ENCODE peak calls at places on chromosomes 6 and 20, in eight cellular contexts. One of them, this sample, is unnamed.

GRCh38 chr6:156798091-156798735 is 21.0 kb downstream of the ARID1B start:
- DNase-seq in CD14-positive monocyte: no peak
- DNase-seq in nephron progenitor cell: no peak
- DNase-seq in MM.1S: no peak
- DNase-seq in fibroblast of pulmonary artery: no peak
- DNase-seq in left lung: no peak
- DNase-seq in upper lobe of left lung: no peak
- DNase-seq in IMR-90: no peak
- DNase-seq in this sample: no peak

GRCh38 chr6:134357110-134357509 is 39.2 kb upstream of the SGK1 start:
- DNase-seq in CD14-positive monocyte: no peak
- DNase-seq in nephron progenitor cell: no peak
- DNase-seq in MM.1S: no peak
- DNase-seq in fibroblast of pulmonary artery: no peak
- DNase-seq in left lung: no peak
- DNase-seq in upper lobe of left lung: peak; percentile 29
- DNase-seq in IMR-90: no peak
- DNase-seq in this sample: no peak

GRCh38 chr6:113662049-113662655 is 195.0 kb upstream of the MARCKS start:
- DNase-seq in CD14-positive monocyte: peak; percentile 52
- DNase-seq in nephron progenitor cell: no peak
- DNase-seq in MM.1S: no peak
- DNase-seq in fibroblast of pulmonary artery: no peak
- DNase-seq in left lung: no peak
- DNase-seq in upper lobe of left lung: no peak
- DNase-seq in IMR-90: no peak
- DNase-seq in this sample: no peak

GRCh38 chr20:23928353-23928752 is 48.8 kb upstream of the CST5 start:
- DNase-seq in CD14-positive monocyte: no peak
- DNase-seq in nephron progenitor cell: no peak
- DNase-seq in MM.1S: no peak
- DNase-seq in fibroblast of pulmonary artery: no peak
- DNase-seq in left lung: no peak
- DNase-seq in upper lobe of left lung: no peak
- DNase-seq in IMR-90: no peak
- DNase-seq in this sample: no peak

GRCh38 chr20:35006009-35006408 is 50.3 kb downstream of the MYH7B start:
- DNase-seq in CD14-positive monocyte: no peak
- DNase-seq in nephron progenitor cell: no peak
- DNase-seq in MM.1S: no peak
- DNase-seq in fibroblast of pulmonary artery: no peak
- DNase-seq in left lung: peak; percentile 47
- DNase-seq in upper lobe of left lung: no peak
- DNase-seq in IMR-90: no peak
- DNase-seq in this sample: no peak

GRCh38 chr6:38415231-38416005 is 224.3 kb downstream of the BTBD9 start:
- DNase-seq in CD14-positive monocyte: no peak
- DNase-seq in nephron progenitor cell: no peak
- DNase-seq in MM.1S: no peak
- DNase-seq in fibroblast of pulmonary artery: no peak
- DNase-seq in left lung: no peak
- DNase-seq in upper lobe of left lung: no peak
- DNase-seq in IMR-90: peak; percentile 12
- DNase-seq in this sample: no peak

GRCh38 chr6:106167105-106167814 is 81.1 kb downstream of the PRDM1 start:
- DNase-seq in CD14-positive monocyte: no peak
- DNase-seq in nephron progenitor cell: no peak
- DNase-seq in MM.1S: peak; percentile 95
- DNase-seq in fibroblast of pulmonary artery: no peak
- DNase-seq in left lung: no peak
- DNase-seq in upper lobe of left lung: no peak
- DNase-seq in IMR-90: no peak
- DNase-seq in this sample: no peak

GRCh38 chr20:24863356-24863755 is 85.7 kb upstream of the CST7 start:
- DNase-seq in CD14-positive monocyte: no peak
- DNase-seq in nephron progenitor cell: no peak
- DNase-seq in MM.1S: no peak
- DNase-seq in fibroblast of pulmonary artery: peak; percentile 23
- DNase-seq in left lung: no peak
- DNase-seq in upper lobe of left lung: no peak
- DNase-seq in IMR-90: peak; percentile 55
- DNase-seq in this sample: no peak

GRCh38 chr6:93894521-93894920 is 475.2 kb upstream of the EPHA7 start:
- DNase-seq in CD14-positive monocyte: no peak
- DNase-seq in nephron progenitor cell: no peak
- DNase-seq in MM.1S: peak; percentile 8
- DNase-seq in fibroblast of pulmonary artery: no peak
- DNase-seq in left lung: no peak
- DNase-seq in upper lobe of left lung: no peak
- DNase-seq in IMR-90: no peak
- DNase-seq in this sample: no peak

GRCh38 chr6:37319156-37319555 is 34.6 kb upstream of the RNF8 start:
- DNase-seq in CD14-positive monocyte: no peak
- DNase-seq in nephron progenitor cell: no peak
- DNase-seq in MM.1S: no peak
- DNase-seq in fibroblast of pulmonary artery: no peak
- DNase-seq in left lung: no peak
- DNase-seq in upper lobe of left lung: no peak
- DNase-seq in IMR-90: no peak
- DNase-seq in this sample: no peak

GRCh38 chr6:154511735-154512097 is 1.2 kb upstream of the CNKSR3 start:
- DNase-seq in CD14-positive monocyte: no peak
- DNase-seq in nephron progenitor cell: no peak
- DNase-seq in MM.1S: no peak
- DNase-seq in fibroblast of pulmonary artery: no peak
- DNase-seq in left lung: no peak
- DNase-seq in upper lobe of left lung: no peak
- DNase-seq in IMR-90: no peak
- DNase-seq in this sample: no peak

GRCh38 chr6:30555428-30556005 is 772 bp downstream of the GNL1 start:
- DNase-seq in CD14-positive monocyte: no peak
- DNase-seq in nephron progenitor cell: peak; percentile 64
- DNase-seq in MM.1S: no peak
- DNase-seq in fibroblast of pulmonary artery: peak; percentile 36
- DNase-seq in left lung: peak; percentile 81
- DNase-seq in upper lobe of left lung: peak; percentile 40
- DNase-seq in IMR-90: peak; percentile 23
- DNase-seq in this sample: no peak

GRCh38 chr6:45560421-45560820 is 182.7 kb upstream of the SUPT3H start:
- DNase-seq in CD14-positive monocyte: no peak
- DNase-seq in nephron progenitor cell: no peak
- DNase-seq in MM.1S: no peak
- DNase-seq in fibroblast of pulmonary artery: no peak
- DNase-seq in left lung: no peak
- DNase-seq in upper lobe of left lung: no peak
- DNase-seq in IMR-90: no peak
- DNase-seq in this sample: no peak

GRCh38 chr6:157221817-157222175 is 101.5 kb downstream of the TMEM242 start:
- DNase-seq in CD14-positive monocyte: no peak
- DNase-seq in nephron progenitor cell: no peak
- DNase-seq in MM.1S: no peak
- DNase-seq in fibroblast of pulmonary artery: no peak
- DNase-seq in left lung: no peak
- DNase-seq in upper lobe of left lung: no peak
- DNase-seq in IMR-90: no peak
- DNase-seq in this sample: no peak

GRCh38 chr6:33080127-33081089 is 4.6 kb downstream of the HLA-DPB1 start:
- DNase-seq in CD14-positive monocyte: no peak
- DNase-seq in nephron progenitor cell: peak; percentile 58
- DNase-seq in MM.1S: no peak
- DNase-seq in fibroblast of pulmonary artery: peak; percentile 27
- DNase-seq in left lung: peak; percentile 82
- DNase-seq in upper lobe of left lung: peak; percentile 88
- DNase-seq in IMR-90: peak; percentile 48
- DNase-seq in this sample: no peak

GRCh38 chr20:50911030-50911429 is 20.2 kb downstream of the ADNP start:
- DNase-seq in CD14-positive monocyte: no peak
- DNase-seq in nephron progenitor cell: no peak
- DNase-seq in MM.1S: no peak
- DNase-seq in fibroblast of pulmonary artery: no peak
- DNase-seq in left lung: no peak
- DNase-seq in upper lobe of left lung: no peak
- DNase-seq in IMR-90: peak; percentile 85
- DNase-seq in this sample: no peak

GRCh38 chr6:46655803-46656202 is 3.0 kb downstream of the SLC25A27 start:
- DNase-seq in CD14-positive monocyte: no peak
- DNase-seq in nephron progenitor cell: peak; percentile 37
- DNase-seq in MM.1S: no peak
- DNase-seq in fibroblast of pulmonary artery: no peak
- DNase-seq in left lung: no peak
- DNase-seq in upper lobe of left lung: no peak
- DNase-seq in IMR-90: no peak
- DNase-seq in this sample: no peak

GRCh38 chr6:160141001-160141726 is 19.5 kb downstream of the SLC22A1 start:
- DNase-seq in CD14-positive monocyte: no peak
- DNase-seq in nephron progenitor cell: no peak
- DNase-seq in MM.1S: no peak
- DNase-seq in fibroblast of pulmonary artery: peak; percentile 70
- DNase-seq in left lung: no peak
- DNase-seq in upper lobe of left lung: no peak
- DNase-seq in IMR-90: peak; percentile 84
- DNase-seq in this sample: no peak

GRCh38 chr6:108798672-108799355 is 49.4 kb upstream of the ARMC2 start:
- DNase-seq in CD14-positive monocyte: no peak
- DNase-seq in nephron progenitor cell: no peak
- DNase-seq in MM.1S: peak; percentile 81
- DNase-seq in fibroblast of pulmonary artery: peak; percentile 48
- DNase-seq in left lung: no peak
- DNase-seq in upper lobe of left lung: peak; percentile 61
- DNase-seq in IMR-90: no peak
- DNase-seq in this sample: no peak

GRCh38 chr6:47420394-47421371 is 56.9 kb upstream of the CD2AP start:
- DNase-seq in CD14-positive monocyte: no peak
- DNase-seq in nephron progenitor cell: no peak
- DNase-seq in MM.1S: no peak
- DNase-seq in fibroblast of pulmonary artery: peak; percentile 16
- DNase-seq in left lung: no peak
- DNase-seq in upper lobe of left lung: no peak
- DNase-seq in IMR-90: peak; percentile 45
- DNase-seq in this sample: no peak

GRCh38 chr6:160583805-160584204 is 80.3 kb downstream of the LPA start:
- DNase-seq in CD14-positive monocyte: no peak
- DNase-seq in nephron progenitor cell: no peak
- DNase-seq in MM.1S: no peak
- DNase-seq in fibroblast of pulmonary artery: no peak
- DNase-seq in left lung: no peak
- DNase-seq in upper lobe of left lung: no peak
- DNase-seq in IMR-90: no peak
- DNase-seq in this sample: no peak

GRCh38 chr20:63831696-63832686 is 927 bp upstream of the ZBTB46 start:
- DNase-seq in CD14-positive monocyte: no peak
- DNase-seq in nephron progenitor cell: peak; percentile 80
- DNase-seq in MM.1S: no peak
- DNase-seq in fibroblast of pulmonary artery: no peak
- DNase-seq in left lung: peak; percentile 89
- DNase-seq in upper lobe of left lung: no peak
- DNase-seq in IMR-90: no peak
- DNase-seq in this sample: no peak

DNA sequence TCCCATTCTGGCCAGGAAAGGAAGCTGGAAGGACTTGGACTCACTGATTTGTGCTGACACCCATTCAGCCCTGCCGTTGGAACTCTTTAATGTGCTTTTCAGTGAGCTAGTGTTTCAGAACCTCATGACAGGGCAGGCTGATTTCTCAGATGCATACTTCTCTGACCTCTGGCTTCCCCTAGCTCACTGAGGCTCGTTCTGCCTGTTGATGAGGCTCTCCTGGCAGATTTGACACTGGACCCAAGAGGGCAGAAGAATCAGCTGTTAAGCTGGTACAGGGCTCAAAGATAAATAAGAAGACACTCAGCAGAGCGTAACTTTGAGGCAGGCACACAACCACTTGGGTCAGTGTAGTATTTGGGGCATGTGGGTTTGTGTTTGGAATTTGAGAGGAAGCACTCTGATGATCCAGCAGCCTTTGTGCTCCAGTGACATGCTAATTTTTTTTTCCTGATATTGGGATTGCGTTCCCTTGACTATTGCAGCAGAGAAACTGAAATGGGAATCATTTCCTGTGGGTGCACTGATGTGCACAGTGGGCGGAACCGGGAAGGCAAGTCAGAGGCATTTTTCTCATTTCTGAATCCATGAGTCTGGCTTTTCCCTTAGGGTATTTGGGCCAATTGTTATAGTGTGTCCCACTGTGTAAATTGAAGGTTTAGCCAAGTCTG is 80.2 kb downstream of the CARMIL1 start:
- DNase-seq in CD14-positive monocyte: no peak
- DNase-seq in nephron progenitor cell: no peak
- DNase-seq in MM.1S: no peak
- DNase-seq in fibroblast of pulmonary artery: peak; percentile 81
- DNase-seq in left lung: no peak
- DNase-seq in upper lobe of left lung: no peak
- DNase-seq in IMR-90: peak; percentile 50
- DNase-seq in this sample: no peak
- TF ChIP-seq CTCF in CD14-positive monocyte: no peak
- TF ChIP-seq CTCF in nephron progenitor cell: no peak
- TF ChIP-seq CTCF in MM.1S: no peak
- TF ChIP-seq CTCF in fibroblast of pulmonary artery: no peak
- TF ChIP-seq CTCF in left lung: no peak
- TF ChIP-seq CTCF in upper lobe of left lung: no peak
- TF ChIP-seq CTCF in IMR-90: no peak
- TF ChIP-seq CTCF in this sample: no peak

GRCh38 chr20:48404598-48404997 is 423.2 kb downstream of the PREX1 start:
- DNase-seq in CD14-positive monocyte: no peak
- DNase-seq in nephron progenitor cell: no peak
- DNase-seq in MM.1S: no peak
- DNase-seq in fibroblast of pulmonary artery: no peak
- DNase-seq in left lung: no peak
- DNase-seq in upper lobe of left lung: no peak
- DNase-seq in IMR-90: no peak
- DNase-seq in this sample: no peak
- TF ChIP-seq CTCF in CD14-positive monocyte: no peak
- TF ChIP-seq CTCF in nephron progenitor cell: no peak
- TF ChIP-seq CTCF in MM.1S: no peak
- TF ChIP-seq CTCF in fibroblast of pulmonary artery: no peak
- TF ChIP-seq CTCF in left lung: no peak
- TF ChIP-seq CTCF in upper lobe of left lung: no peak
- TF ChIP-seq CTCF in IMR-90: no peak
- TF ChIP-seq CTCF in this sample: no peak

DNA sequence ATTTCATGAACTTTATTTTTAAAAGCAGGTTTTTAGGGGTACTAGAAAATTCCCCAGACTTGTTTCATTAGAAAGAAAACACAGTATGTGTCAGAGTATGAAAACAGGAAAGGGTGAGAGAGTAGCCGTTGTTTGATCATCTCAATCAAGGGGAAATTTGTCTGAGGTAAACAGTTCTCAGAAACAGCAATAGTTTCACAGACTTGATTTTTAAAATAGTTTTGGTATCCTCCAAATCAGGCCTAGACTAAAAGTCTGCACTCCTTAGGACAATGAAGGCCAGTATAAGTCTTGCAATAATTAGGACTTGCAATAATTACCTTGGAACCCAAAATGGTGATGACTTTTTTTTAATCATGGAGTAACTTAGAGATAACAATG is 176.6 kb upstream of the TAB2 start:
- DNase-seq in CD14-positive monocyte: no peak
- DNase-seq in nephron progenitor cell: no peak
- DNase-seq in MM.1S: no peak
- DNase-seq in fibroblast of pulmonary artery: no peak
- DNase-seq in left lung: no peak
- DNase-seq in upper lobe of left lung: no peak
- DNase-seq in IMR-90: no peak
- DNase-seq in this sample: no peak
- TF ChIP-seq CTCF in CD14-positive monocyte: no peak
- TF ChIP-seq CTCF in nephron progenitor cell: no peak
- TF ChIP-seq CTCF in MM.1S: no peak
- TF ChIP-seq CTCF in fibroblast of pulmonary artery: no peak
- TF ChIP-seq CTCF in left lung: no peak
- TF ChIP-seq CTCF in upper lobe of left lung: no peak
- TF ChIP-seq CTCF in IMR-90: no peak
- TF ChIP-seq CTCF in this sample: no peak

GRCh38 chr6:148345176-148345575 is 2.5 kb downstream of the SASH1 start:
- DNase-seq in CD14-positive monocyte: no peak
- DNase-seq in nephron progenitor cell: no peak
- DNase-seq in MM.1S: no peak
- DNase-seq in fibroblast of pulmonary artery: no peak
- DNase-seq in left lung: no peak
- DNase-seq in upper lobe of left lung: no peak
- DNase-seq in IMR-90: no peak
- DNase-seq in this sample: no peak
- TF ChIP-seq CTCF in CD14-positive monocyte: no peak
- TF ChIP-seq CTCF in nephron progenitor cell: no peak
- TF ChIP-seq CTCF in MM.1S: no peak
- TF ChIP-seq CTCF in fibroblast of pulmonary artery: no peak
- TF ChIP-seq CTCF in left lung: no peak
- TF ChIP-seq CTCF in upper lobe of left lung: no peak
- TF ChIP-seq CTCF in IMR-90: no peak
- TF ChIP-seq CTCF in this sample: no peak